ENCODE peak calls at places on chromosomes 7 and 10, in seven cellular contexts. A is WERI-Rb-1; G is CD8-positive, alpha-beta T cell; Q is breast epithelium; N is sigmoid colon; P is AG10803; R is psoas muscle. U is an unnamed sample.

GRCh38 chr7:112509390-112509789 is 28.6 kb downstream of the LSMEM1 start:
- DNase-seq in Q (no peak), A (no peak), N (no peak), G (no peak), R (no peak), P (no peak), U (no peak)

GRCh38 chr10:77770081-77770867 is 132.7 kb upstream of the KCNMA1 start:
- DNase-seq in R (no peak), P (no peak), N (no peak), G (no peak), A (no peak), Q (no peak), U (no peak)

GRCh38 chr10:61733358-61733940 is 70.7 kb downstream of the CABCOCO1 start:
- DNase-seq in Q (no peak), N (no peak), R (no peak), A (peak), G (no peak), P (peak), U (no peak)

GRCh38 chr7:105934577-105935185 is 28.4 kb upstream of the CDHR3 start:
- DNase-seq in P (peak), N (no peak), Q (no peak), A (peak), R (no peak), G (no peak), U (no peak)

GRCh38 chr10:62637249-62638061 is 167.1 kb upstream of the ADO start:
- DNase-seq in N (no peak), R (no peak), G (peak), Q (no peak), A (no peak), P (peak), U (no peak)

GRCh38 chr7:159139639-159140038 is 5.0 kb downstream of the VIPR2 start:
- DNase-seq in P (no peak), Q (no peak), N (no peak), R (peak), A (no peak), G (no peak), U (no peak)

GRCh38 chr10:127989481-127989964 is 82.6 kb downstream of the PTPRE start:
- DNase-seq in N (peak), R (no peak), Q (no peak), A (no peak), P (no peak), G (no peak), U (no peak)

GRCh38 chr7:77858278-77858677 is 59.7 kb downstream of the PHTF2 start:
- DNase-seq in N (no peak), R (no peak), Q (no peak), G (no peak), P (no peak), A (no peak), U (no peak)

GRCh38 chr10:123269017-123269552 is 114.9 kb downstream of the BUB3 start:
- DNase-seq in R (no peak), N (no peak), P (no peak), A (no peak), Q (no peak), G (no peak), U (no peak)

DNA sequence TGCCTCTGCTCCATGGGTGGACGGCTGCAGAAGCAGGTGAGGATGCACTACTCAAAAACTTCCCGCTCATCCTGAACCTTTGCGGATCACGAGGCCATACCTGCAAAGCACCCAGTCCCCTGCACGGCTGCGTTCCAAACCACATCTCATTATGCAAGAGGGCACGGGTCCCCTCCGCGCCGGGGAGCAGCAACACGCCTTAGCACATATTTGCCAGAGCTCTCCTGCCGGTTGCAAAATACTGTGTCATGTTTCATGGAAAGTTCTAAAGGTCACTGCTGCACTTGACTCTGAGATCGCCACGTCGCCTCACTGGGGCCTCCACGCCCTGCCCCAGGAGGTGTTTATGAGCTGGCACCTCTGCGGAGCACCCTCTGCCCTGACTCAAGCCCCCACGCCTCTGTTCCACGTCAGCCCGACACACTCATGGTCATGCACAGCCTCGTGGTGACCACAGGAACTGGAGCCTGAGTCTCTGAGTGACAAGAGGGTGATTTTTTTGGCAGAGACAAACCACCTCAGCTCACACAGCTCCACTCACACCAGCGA is 131.8 kb downstream of the PRKAG2 start:
- DNase-seq in A (no peak), Q (no peak), R (peak), G (no peak), N (no peak), P (peak), U (no peak)
- TF ChIP-seq CTCF in A (no peak), Q (no peak), R (peak), G (no peak), N (no peak), P (peak), U (peak)

GRCh38 chr7:88217675-88218427 is 2.0 kb downstream of the SRI start:
- DNase-seq in N (no peak), R (no peak), Q (no peak), G (no peak), P (no peak), A (no peak), U (no peak)
- H3K4me3 ChIP-seq in N (peak), R (peak), Q (peak), G (peak), P (peak), A (no peak), U (no peak)

GRCh38 chr7:74473116-74473515 is 19.4 kb downstream of the GTF2IRD1 start:
- DNase-seq in N (no peak), R (no peak), P (no peak), G (no peak), Q (no peak), A (no peak), U (no peak)

GRCh38 chr7:74476546-74477095 is 22.9 kb downstream of the GTF2IRD1 start:
- DNase-seq in P (no peak), A (no peak), G (no peak), N (no peak), Q (no peak), R (peak), U (no peak)

GRCh38 chr7:74475243-74475986 is 21.7 kb downstream of the GTF2IRD1 start:
- DNase-seq in Q (peak), A (no peak), N (no peak), P (no peak), R (no peak), G (no peak), U (no peak)

GRCh38 chr7:74475987-74476350 is 22.3 kb downstream of the GTF2IRD1 start:
- DNase-seq in Q (no peak), R (no peak), P (no peak), A (no peak), G (no peak), N (no peak), U (no peak)

DNA sequence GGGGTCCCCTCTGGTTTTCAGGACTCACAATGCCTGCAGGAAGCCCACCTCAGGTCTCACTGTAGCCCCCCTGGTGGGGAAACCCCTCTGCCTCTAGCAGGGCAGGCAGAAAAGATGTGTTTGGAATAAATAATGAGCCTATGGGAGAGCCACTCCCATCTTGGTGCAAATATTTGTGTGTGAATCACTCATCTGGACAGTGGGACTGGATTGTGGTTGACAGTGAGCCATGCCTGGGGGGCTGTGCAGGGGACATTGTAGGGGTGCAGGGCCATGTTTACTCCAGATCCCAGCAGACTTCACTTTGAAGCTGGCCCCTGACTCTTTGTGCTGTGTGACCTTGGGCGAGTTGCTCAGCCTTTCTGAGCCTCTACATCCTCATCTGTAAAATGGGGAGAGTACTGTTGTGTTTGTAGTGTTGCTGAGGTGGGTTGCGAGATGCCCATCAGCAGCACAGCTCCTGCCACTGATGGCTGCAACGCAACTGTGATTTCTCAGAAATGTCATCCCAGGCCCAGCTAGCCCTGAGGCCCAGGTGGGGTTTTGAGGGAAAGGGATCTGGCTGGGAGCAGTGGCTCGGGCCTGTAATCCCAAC is 20.7 kb downstream of the GTF2IRD1 start:
- DNase-seq in P (peak), R (no peak), Q (no peak), N (no peak), G (no peak), A (no peak), U (no peak)
- TF ChIP-seq CTCF in P (no peak), R (no peak), Q (no peak), N (no peak), G (no peak), A (no peak), U (no peak)

DNA sequence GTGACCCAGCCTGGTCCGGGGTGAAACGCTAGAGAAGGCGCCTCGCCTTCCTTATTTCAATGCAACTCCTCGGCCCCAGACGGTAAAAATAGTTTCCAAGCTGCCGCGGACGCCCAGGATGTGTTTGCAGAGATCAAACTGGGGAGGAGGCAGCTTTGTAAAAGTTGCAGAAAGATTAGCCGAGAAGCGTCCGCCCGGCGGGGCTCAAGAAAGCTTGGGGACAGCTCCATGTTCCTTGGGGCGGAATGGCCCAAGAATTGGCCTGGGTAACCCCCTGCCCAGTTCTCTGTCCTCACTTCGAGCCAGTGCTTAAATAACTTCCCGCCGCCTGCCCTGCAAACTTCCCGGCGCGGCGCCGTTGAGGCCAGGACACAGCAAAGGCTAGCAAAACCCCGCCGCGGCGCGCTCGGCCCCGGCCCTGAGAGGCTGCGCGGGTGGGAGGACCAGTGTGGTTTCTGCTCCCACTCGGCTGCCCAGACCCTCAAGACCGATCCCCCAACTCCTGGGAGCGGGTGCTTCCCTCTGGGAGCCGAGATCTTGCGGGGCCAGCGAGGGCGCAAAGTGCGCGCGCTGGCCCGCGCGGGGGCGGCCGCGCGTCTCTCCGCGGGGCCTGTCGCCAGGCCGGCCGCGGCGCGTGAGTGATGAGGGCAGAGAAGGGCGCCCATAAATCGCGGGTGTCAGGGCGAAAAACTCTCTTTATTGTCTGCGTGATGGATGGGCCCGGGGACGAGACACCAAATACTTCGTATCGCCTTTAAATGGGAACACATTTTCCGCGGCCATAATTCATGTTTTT is 6.3 kb upstream of the ZNF503 start:
- DNase-seq in G (no peak), A (no peak), R (peak), P (peak), N (no peak), Q (no peak), U (no peak)
- H3K4me3 ChIP-seq in G (no peak), A (no peak), R (peak), P (peak), N (peak), Q (peak), U (peak)

DNA sequence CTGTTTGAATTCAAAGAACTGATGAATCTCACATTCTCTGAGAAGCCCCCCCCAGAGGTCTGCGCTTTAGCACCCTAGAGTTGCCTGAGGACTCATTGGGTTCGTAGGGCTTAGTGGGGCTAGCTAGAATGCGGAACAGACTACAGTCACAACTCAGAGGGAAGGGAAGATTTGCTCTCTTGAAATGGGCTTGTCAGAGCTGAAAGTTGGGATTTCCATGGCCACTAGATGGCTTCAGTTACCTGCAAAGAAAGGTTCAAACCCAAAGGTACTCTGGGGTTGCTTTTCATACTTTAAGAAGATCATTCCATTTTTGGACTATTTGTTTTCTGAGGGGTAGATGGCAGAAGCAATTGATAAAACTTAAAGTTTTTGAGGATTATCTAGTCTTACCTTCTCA is 205.0 kb downstream of the BBS9 start:
- DNase-seq in Q (no peak), G (no peak), P (peak), A (peak), R (no peak), N (no peak), U (no peak)
- TF ChIP-seq CTCF in Q (no peak), G (no peak), P (peak), A (peak), R (peak), N (no peak), U (peak)

GRCh38 chr10:6213257-6213905 is 10.6 kb downstream of the PFKFB3 start:
- DNase-seq in A (no peak), G (no peak), Q (no peak), R (peak), P (no peak), N (no peak), U (no peak)
- H3K4me3 ChIP-seq in A (no peak), G (no peak), Q (no peak), R (no peak), P (no peak), N (no peak), U (no peak)

GRCh38 chr7:42735081-42735480 is 176.8 kb downstream of the C7orf25 start:
- DNase-seq in G (no peak), A (no peak), Q (no peak), R (no peak), N (no peak), P (peak), U (no peak)

GRCh38 chr7:42739591-42739990 is 172.3 kb downstream of the C7orf25 start:
- DNase-seq in R (peak), G (no peak), A (no peak), N (no peak), P (peak), Q (no peak), U (no peak)

GRCh38 chr7:42734568-42734967 is 177.3 kb downstream of the C7orf25 start:
- DNase-seq in A (no peak), R (no peak), G (no peak), Q (no peak), N (no peak), P (peak), U (no peak)

GRCh38 chr7:42740410-42740809 is 171.5 kb downstream of the C7orf25 start:
- DNase-seq in N (no peak), P (peak), G (no peak), A (no peak), R (no peak), Q (no peak), U (no peak)

GRCh38 chr7:42736931-42737330 is 174.9 kb downstream of the C7orf25 start:
- DNase-seq in Q (no peak), A (peak), P (no peak), G (no peak), R (no peak), N (no peak), U (no peak)
- TF ChIP-seq CTCF in Q (no peak), A (peak), P (peak), G (no peak), R (no peak), N (no peak), U (no peak)

GRCh38 chr10:4331150-4331549 is 494.9 kb upstream of the AKR1E2 start:
- DNase-seq in Q (no peak), N (no peak), G (no peak), R (no peak), P (no peak), A (no peak), U (no peak)

GRCh38 chr10:4334853-4335252 is 491.2 kb upstream of the AKR1E2 start:
- DNase-seq in R (no peak), P (no peak), Q (no peak), N (no peak), A (no peak), G (no peak), U (no peak)

GRCh38 chr10:4333474-4333894 is 492.5 kb upstream of the AKR1E2 start:
- DNase-seq in R (no peak), N (no peak), G (no peak), A (no peak), Q (no peak), P (no peak), U (no peak)

GRCh38 chr10:4332764-4333473 is 493.1 kb upstream of the AKR1E2 start:
- DNase-seq in Q (no peak), R (no peak), G (no peak), A (no peak), N (no peak), P (no peak), U (no peak)

GRCh38 chr10:4334076-4334475 is 491.9 kb upstream of the AKR1E2 start:
- DNase-seq in R (no peak), G (no peak), Q (no peak), A (no peak), N (no peak), P (no peak), U (no peak)
- H3K4me3 ChIP-seq in R (no peak), G (no peak), Q (no peak), A (no peak), N (no peak), P (no peak), U (no peak)

DNA sequence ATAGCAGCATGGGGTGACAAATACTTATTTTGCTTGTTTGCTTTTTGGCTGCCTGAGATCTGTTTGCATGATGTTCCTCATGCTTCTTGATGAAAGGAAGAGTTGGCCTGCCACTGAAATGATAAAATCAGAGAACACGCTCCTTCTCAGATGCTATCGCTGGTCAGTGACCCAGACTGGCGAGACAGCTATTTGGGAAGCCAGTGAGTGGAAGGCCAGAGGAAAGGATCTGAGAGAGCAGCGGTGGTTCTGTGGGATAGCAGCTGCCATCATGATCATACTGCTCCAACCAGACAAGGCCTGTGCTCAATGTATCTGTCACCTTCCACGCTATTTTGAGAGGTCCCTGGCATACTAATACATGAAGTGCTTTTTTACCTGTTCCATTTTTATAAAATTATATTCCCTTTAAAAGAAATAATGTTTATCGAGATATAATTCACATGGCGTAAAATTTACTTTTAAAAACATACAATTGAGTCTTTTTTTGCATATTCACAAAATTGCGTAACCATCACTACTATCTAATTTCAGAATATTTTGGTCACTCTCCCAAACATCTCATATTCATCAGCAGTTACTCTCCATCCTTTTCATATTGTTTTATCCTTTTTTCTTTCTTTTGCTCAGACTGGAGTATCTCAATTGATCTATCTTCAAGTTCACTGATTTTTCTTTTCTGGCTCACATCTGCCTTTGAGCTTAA is 695.1 kb downstream of the TNS3 start:
- DNase-seq in P (no peak), Q (no peak), N (no peak), R (no peak), G (no peak), A (no peak), U (no peak)
- TF ChIP-seq CTCF in P (no peak), Q (no peak), N (no peak), R (no peak), G (no peak), A (no peak), U (no peak)

DNA sequence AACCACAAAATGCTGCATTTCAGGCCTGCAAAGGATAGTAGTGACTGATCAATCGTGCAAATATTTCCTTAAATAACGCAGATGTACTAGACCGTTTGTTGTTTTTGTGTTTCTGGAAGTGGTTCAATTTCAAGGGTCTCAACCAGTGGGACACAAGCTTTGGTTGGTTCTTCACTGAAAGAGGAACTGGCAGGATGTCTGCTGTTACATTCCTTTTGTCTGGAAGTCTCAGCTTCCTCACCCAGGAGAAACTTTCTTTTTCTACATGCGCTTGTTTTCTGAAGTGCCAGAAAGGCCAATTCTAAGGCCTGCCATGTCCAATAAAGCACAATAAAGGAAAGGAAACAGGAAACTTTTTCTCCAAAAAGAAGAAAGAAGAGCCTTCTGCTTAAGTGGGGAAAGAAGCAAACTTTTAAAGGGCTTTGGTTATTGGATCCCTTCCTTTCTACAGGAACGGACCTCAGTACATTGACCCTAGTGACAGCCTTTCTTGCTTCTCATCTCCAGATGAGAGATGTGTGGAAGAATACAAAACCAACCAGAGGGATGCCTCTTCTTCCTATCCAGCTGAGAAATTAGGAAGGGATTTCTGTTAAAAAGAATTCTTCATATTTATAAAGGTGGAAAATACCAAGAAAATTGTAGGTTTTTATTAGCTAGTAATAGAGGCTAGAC is 4.2 kb downstream of the DKK1 start:
- DNase-seq in Q (no peak), G (no peak), A (no peak), N (no peak), P (peak), R (no peak), U (peak)
- H3K4me3 ChIP-seq in Q (no peak), G (no peak), A (no peak), N (no peak), P (no peak), R (no peak), U (peak)